ENCODE peak calls at places on chromosomes 12 and 14, in eight cellular contexts. T is neural crest cell; K is Calu3; H is epithelial cell of esophagus; O is effector memory CD8-positive, alpha-beta T cell; S is frontal cortex; U is anterior cingulate cortex; N is RPMI8226. X is an unnamed sample.

GRCh38 chr14:99725774-99726537 is 41.9 kb downstream of the CYP46A1 start:
- DNase-seq in T (no peak), K (no peak), H (no peak), O (no peak), S (no peak), U (no peak), N (no peak), X (peak; percentile 8)

GRCh38 chr12:103877934-103878510 is 37.0 kb upstream of the NT5DC3 start:
- DNase-seq in T (peak; percentile 61), K (peak; percentile 77), H (peak; percentile 80), O (peak; percentile 53), S (no peak), U (no peak), N (peak; percentile 72), X (peak; percentile 36)

GRCh38 chr12:113119980-113120669 is 15.4 kb downstream of the RASAL1 start:
- DNase-seq in T (peak; percentile 24), K (no peak), H (no peak), O (no peak), S (no peak), U (peak; percentile 21), N (no peak), X (no peak)

GRCh38 chr12:71438670-71439361 is 782 bp upstream of the LGR5 start:
- DNase-seq in T (no peak), K (peak; percentile 6), H (peak; percentile 8), O (no peak), S (no peak), U (no peak), N (no peak), X (no peak)

GRCh38 chr12:79250186-79250585 is 385.6 kb downstream of the SYT1 start:
- DNase-seq in T (no peak), K (no peak), H (peak; percentile 70), O (no peak), S (no peak), U (no peak), N (no peak), X (no peak)

GRCh38 chr12:47709277-47710048 is 3.6 kb upstream of the RPAP3 start:
- DNase-seq in T (no peak), K (no peak), H (no peak), O (no peak), S (no peak), U (no peak), N (no peak), X (no peak)

GRCh38 chr12:105206686-105207374 is 29.1 kb downstream of the APPL2 start:
- DNase-seq in T (no peak), K (no peak), H (no peak), O (no peak), S (no peak), U (no peak), N (no peak), X (no peak)

GRCh38 chr14:52003324-52003723 is 14.0 kb downstream of the RTRAF start:
- DNase-seq in T (no peak), K (no peak), H (no peak), O (no peak), S (no peak), U (no peak), N (no peak), X (no peak)

GRCh38 chr12:117968826-117969659 is at the start of gene KSR2:
- DNase-seq in T (peak; percentile 61), K (peak; percentile 93), H (peak; percentile 56), O (no peak), S (peak; percentile 51), U (peak; percentile 41), N (peak; percentile 95), X (peak; percentile 81)